ENCODE peak calls at places on chromosome 18, in four cellular contexts. E is fibroblast of mammary gland, T is IMR-90, H is AG10803. M is an unnamed sample.

GRCh38 chr18:45557296-45557695 is 58.0 kb upstream of the SLC14A2 start:
- DNase-seq in H (no peak), T (no peak), E (no peak), M (no peak)

GRCh38 chr18:60982296-60982695 is 350.9 kb upstream of the CDH20 start:
- DNase-seq in T (no peak), E (no peak), H (no peak), M (no peak)

GRCh38 chr18:57029761-57030160 is 117.1 kb upstream of the BOD1L2 start:
- DNase-seq in E (no peak), H (no peak), T (no peak), M (no peak)

GRCh38 chr18:8982416-8983183 is 119.9 kb upstream of the NDUFV2 start:
- DNase-seq in T (peak), H (peak), E (peak), M (peak)

GRCh38 chr18:7177131-7177744 is 53.7 kb upstream of the LRRC30 start:
- DNase-seq in T (peak), H (peak), E (peak), M (peak)

GRCh38 chr18:43312891-43313290 is 35.6 kb upstream of the SYT4 start:
- DNase-seq in H (no peak), T (no peak), E (peak), M (no peak)

GRCh38 chr18:26869640-26870039 is 4.1 kb upstream of the AQP4 start:
- DNase-seq in E (no peak), H (no peak), T (no peak), M (no peak)

GRCh38 chr18:23844991-23845680 is 155.9 kb downstream of the LAMA3 start:
- DNase-seq in T (no peak), E (no peak), H (peak), M (no peak)

GRCh38 chr18:9612989-9613388 is 1.4 kb downstream of the PPP4R1 start:
- DNase-seq in T (no peak), H (no peak), E (no peak), M (no peak)

GRCh38 chr18:50079571-50080295 is 115.2 kb downstream of the MYO5B start:
- DNase-seq in T (no peak), H (no peak), E (no peak), M (no peak)

GRCh38 chr18:57918601-57919000 is 115.5 kb upstream of the ATP8B1 start:
- DNase-seq in E (no peak), H (no peak), T (no peak), M (no peak)

GRCh38 chr18:48034651-48035555 is 104.4 kb upstream of the SMAD2 start:
- DNase-seq in E (no peak), T (no peak), H (no peak), M (no peak)

GRCh38 chr18:43875496-43875895 is 598.2 kb upstream of the SYT4 start:
- DNase-seq in H (no peak), T (no peak), E (peak), M (no peak)

GRCh38 chr18:45321520-45321919 is 293.8 kb upstream of the SLC14A2 start:
- DNase-seq in E (no peak), H (no peak), T (no peak), M (no peak)

GRCh38 chr18:8705280-8705940 is at the start of gene MTCL1:
- DNase-seq in E (peak), T (no peak), H (peak), M (no peak)

GRCh38 chr18:52617931-52618330 is 277.9 kb downstream of the DCC start:
- DNase-seq in H (peak), E (no peak), T (peak), M (no peak)

GRCh38 chr18:74507927-74508326 is 11.8 kb downstream of the CNDP2 start:
- DNase-seq in H (no peak), T (no peak), E (no peak), M (no peak)

GRCh38 chr18:72867721-72868665 is at the start of gene NETO1:
- DNase-seq in T (no peak), H (no peak), E (no peak), M (no peak)

GRCh38 chr18:46220116-46220515 is 115.9 kb downstream of the HAUS1 start:
- DNase-seq in H (peak), T (peak), E (peak), M (peak)

GRCh38 chr18:39841133-39842041 is 2113.6 kb upstream of the PIK3C3 start:
- DNase-seq in T (peak), H (peak), E (peak), M (peak)

GRCh38 chr18:50631831-50632285 is 72.0 kb downstream of the MAPK4 start:
- DNase-seq in H (no peak), T (no peak), E (no peak), M (no peak)

GRCh38 chr18:50716902-50717301 is 102.9 kb downstream of the MRO start:
- DNase-seq in H (no peak), E (peak), T (no peak), M (no peak)

GRCh38 chr18:44309185-44309584 is 371.5 kb upstream of the SETBP1 start:
- DNase-seq in E (peak), T (peak), H (peak), M (peak)

GRCh38 chr18:3486514-3486913 is 36.5 kb downstream of the TGIF1 start:
- DNase-seq in T (no peak), E (no peak), H (no peak), M (no peak)

GRCh38 chr18:76405761-76406356 is 89.2 kb downstream of the ZNF516 start:
- DNase-seq in H (peak), E (peak), T (peak), M (no peak)

GRCh38 chr18:66872277-66872676 is 268.4 kb upstream of the CDH19 start:
- DNase-seq in E (peak), H (no peak), T (no peak), M (no peak)

GRCh38 chr18:66873899-66874298 is 270.0 kb upstream of the CDH19 start:
- DNase-seq in H (no peak), E (no peak), T (no peak), M (no peak)

GRCh38 chr18:66874812-66875474 is 271.1 kb upstream of the CDH19 start:
- DNase-seq in H (no peak), E (no peak), T (no peak), M (no peak)

DNA sequence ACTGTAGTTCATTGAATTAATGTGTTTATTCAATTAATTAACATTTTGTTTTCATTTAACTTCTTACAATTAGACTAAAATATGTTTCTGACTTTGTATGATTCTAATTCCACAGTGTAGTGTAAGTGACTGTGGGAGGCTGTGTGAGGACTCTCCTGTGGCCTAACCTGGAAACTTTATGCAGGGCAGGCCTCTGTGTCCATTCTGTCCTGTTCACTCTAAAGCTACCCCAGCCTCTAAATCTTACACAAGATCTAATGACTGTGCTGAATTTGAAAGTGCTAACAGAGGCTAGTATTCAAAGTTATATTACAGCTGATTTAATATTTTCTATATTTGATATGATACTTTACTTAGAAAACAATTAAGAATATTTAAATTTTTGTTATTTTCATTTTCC is 270.5 kb upstream of the CDH19 start:
- DNase-seq in E (no peak), T (no peak), H (no peak), M (no peak)
- H3K4me3 ChIP-seq in E (no peak), T (no peak), H (no peak), M (no peak)

GRCh38 chr18:70464343-70465114 is 175.7 kb downstream of the SOCS6 start:
- DNase-seq in T (peak), E (peak), H (peak), M (peak)
- TF ChIP-seq CTCF in T (peak), E (peak), H (peak), M (peak)

GRCh38 chr18:78812067-78812466 is 167.6 kb upstream of the SALL3 start:
- DNase-seq in H (no peak), T (no peak), E (no peak), M (no peak)
- H3K4me3 ChIP-seq in H (no peak), T (no peak), E (no peak), M (no peak)

DNA sequence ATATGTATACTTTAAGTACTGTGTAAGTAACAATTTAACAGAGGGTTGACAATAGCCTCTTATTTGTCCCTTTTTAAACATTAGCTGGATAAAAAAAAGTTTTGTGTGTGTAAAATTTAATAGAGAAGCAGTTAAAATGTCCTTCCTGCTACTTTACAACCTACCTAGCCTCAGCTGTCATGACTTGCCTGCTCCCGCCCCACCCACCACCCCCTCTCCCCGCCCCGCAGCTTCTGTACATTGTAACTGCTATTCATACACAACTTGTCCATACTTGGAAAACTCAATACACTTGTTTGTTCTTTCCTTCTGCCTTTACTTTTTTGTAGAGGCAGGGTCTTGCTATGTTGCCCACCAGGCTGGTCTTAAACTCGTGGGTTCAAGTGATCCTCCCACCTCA is 19.5 kb downstream of the RELCH start:
- DNase-seq in E (no peak), T (no peak), H (no peak), M (no peak)
- TF ChIP-seq CTCF in E (no peak), T (no peak), H (no peak), M (no peak)

GRCh38 chr18:59694824-59695223 is 2.4 kb downstream of the CCBE1 start:
- DNase-seq in T (no peak), E (no peak), H (no peak), M (no peak)

GRCh38 chr18:59699061-59699460 is 1.8 kb upstream of the CCBE1 start:
- DNase-seq in T (no peak), H (no peak), E (peak), M (no peak)

GRCh38 chr18:59696311-59697235 is 650 bp downstream of the CCBE1 start:
- DNase-seq in H (peak), E (peak), T (peak), M (no peak)

GRCh38 chr18:59697236-59697932 is at the start of gene CCBE1:
- DNase-seq in T (peak), H (peak), E (peak), M (no peak)

DNA sequence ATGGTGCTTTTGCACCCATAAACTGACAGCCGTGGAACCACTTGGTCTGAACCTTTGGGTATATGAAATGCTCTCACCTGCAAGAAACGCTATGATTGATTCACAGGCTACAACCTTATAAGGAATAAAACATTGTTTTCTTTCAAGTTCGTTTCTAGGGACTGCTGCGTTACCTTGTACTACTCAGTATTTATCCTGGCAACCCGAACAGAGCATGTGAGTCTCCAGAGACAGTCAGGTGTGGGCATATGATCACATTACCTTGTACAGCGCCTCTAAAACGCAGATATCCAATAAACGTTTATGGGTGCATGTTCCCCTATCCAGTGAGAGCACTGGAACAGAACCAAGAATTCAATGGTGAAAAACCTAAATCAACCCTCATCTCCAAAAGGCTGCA is 1.7 kb downstream of the CCBE1 start:
- DNase-seq in T (no peak), H (no peak), E (no peak), M (no peak)
- H3K4me3 ChIP-seq in T (peak), H (peak), E (peak), M (peak)

DNA sequence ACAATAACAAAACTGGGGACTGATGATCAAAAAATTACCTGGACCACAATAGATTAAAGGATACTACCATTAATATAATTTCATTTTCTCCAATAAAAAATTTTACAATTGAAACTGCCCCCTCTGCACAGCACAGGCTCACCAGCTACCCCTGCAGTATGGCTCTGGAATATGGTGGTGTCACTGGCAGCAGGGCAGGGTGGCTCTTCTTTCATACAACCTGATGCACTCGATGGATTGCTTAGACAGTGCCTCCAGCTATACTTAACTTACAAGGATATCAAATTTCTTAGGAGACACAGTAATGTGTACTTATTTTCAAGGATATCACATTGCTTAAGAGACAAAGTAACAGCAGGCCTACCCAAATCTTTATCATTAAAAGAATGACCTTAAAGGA is 124.0 kb downstream of the PRELID3A start:
- DNase-seq in H (no peak), E (no peak), T (peak), M (no peak)
- TF ChIP-seq CTCF in H (no peak), E (no peak), T (no peak), M (no peak)

DNA sequence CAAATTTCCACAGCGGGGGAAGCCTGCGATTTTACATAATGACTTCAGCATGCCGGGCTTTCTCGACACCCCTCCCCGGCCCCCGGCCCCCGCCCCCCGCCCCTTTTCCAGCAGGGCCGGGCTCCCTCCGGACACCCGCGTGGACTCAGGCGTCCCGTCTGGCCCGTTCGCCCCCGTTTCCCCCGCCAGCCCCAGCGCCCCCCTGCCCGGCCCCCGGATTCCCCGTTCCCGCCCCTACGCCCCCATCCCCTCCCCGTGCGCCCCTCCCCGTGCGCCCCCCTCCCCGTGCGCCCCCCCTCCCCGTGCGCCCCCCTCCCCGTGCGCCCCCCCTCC is 456 bp upstream of the NFATC1 start:
- DNase-seq in E (no peak), H (no peak), T (no peak), M (no peak)
- H3K4me3 ChIP-seq in E (no peak), H (peak), T (no peak), M (no peak)

DNA sequence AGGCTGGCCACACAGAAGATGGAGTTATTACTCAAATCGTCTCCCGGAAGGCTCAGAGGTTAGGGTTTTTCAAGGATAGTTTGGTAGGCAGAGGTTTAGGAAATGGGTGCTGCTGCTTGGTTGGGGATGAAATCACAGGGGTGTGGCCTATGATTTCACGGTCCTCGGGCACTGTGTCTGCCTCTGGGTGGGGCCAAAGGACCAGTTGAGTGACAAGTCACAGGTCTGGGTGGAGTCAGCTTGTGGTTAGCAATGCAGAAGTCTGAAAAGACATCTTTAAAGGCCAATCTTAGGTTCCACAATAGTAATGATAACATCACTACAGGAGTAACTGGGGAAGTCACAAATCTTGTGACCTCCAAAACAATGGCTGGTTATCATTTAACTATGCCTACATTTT is 387.8 kb downstream of the ZNF521 start:
- DNase-seq in E (peak), H (no peak), T (no peak), M (no peak)
- TF ChIP-seq CTCF in E (no peak), H (no peak), T (no peak), M (no peak)

GRCh38 chr18:21706386-21706865 is 1.9 kb upstream of the ABHD3 start:
- DNase-seq in H (no peak), T (no peak), E (no peak), M (no peak)

GRCh38 chr18:21701621-21702020 is 3.0 kb downstream of the ABHD3 start:
- DNase-seq in H (no peak), E (no peak), T (no peak), M (no peak)

GRCh38 chr18:21703241-21703820 is 1.2 kb downstream of the ABHD3 start:
- DNase-seq in E (no peak), H (no peak), T (peak), M (no peak)

GRCh38 chr18:21704603-21705364 is at the start of gene ABHD3:
- DNase-seq in E (peak), T (peak), H (peak), M (peak)

GRCh38 chr18:21702602-21703001 is 2.0 kb downstream of the ABHD3 start:
- DNase-seq in T (no peak), H (no peak), E (no peak), M (no peak)
- H3K4me3 ChIP-seq in T (no peak), H (no peak), E (no peak), M (no peak)